ENCODE peak calls at places on chromosomes 16 and 17, in five cellular contexts. R is HepG2, Q is HCT116, L is K562, K is SK-N-SH. E is an unnamed sample.

GRCh38 chr17:40612510-40613244 is 34.9 kb downstream of the SMARCE1 start:
- DNase-seq in R (no peak), K (no peak), Q (no peak), L (no peak), E (no peak)

GRCh38 chr17:43092891-43093290 is 32.3 kb downstream of the BRCA1 start:
- DNase-seq in K (no peak), L (no peak), Q (no peak), R (no peak), E (no peak)

GRCh38 chr16:71311553-71312158 is 22.5 kb upstream of the CMTR2 start:
- DNase-seq in Q (no peak), K (peak; percentile 61), R (peak; percentile 54), L (peak; percentile 44), E (no peak)

GRCh38 chr17:76497979-76498885 is 3.0 kb downstream of the RHBDF2 start:
- DNase-seq in L (no peak), K (peak; percentile 96), Q (no peak), R (peak; percentile 55), E (no peak)

GRCh38 chr17:56373981-56374380 is 219.5 kb upstream of the NOG start:
- DNase-seq in K (no peak), R (no peak), Q (no peak), L (no peak), E (no peak)

GRCh38 chr17:57834146-57834741 is 15.6 kb downstream of the MRPS23 start:
- DNase-seq in R (no peak), Q (no peak), L (no peak), K (peak; percentile 45), E (no peak)

GRCh38 chr17:76054112-76054476 is 18.2 kb downstream of the SRP68 start:
- DNase-seq in Q (peak; percentile 76), R (no peak), L (no peak), K (no peak), E (no peak)

GRCh38 chr16:48014349-48015135 is 141.3 kb downstream of the ABCC12 start:
- DNase-seq in R (peak; percentile 11), Q (peak; percentile 63), L (no peak), K (no peak), E (no peak)

GRCh38 chr16:19777061-19777460 is 59.0 kb downstream of the IQCK start:
- DNase-seq in Q (no peak), K (no peak), L (no peak), R (no peak), E (no peak)

GRCh38 chr16:71449020-71449419 is 7.2 kb upstream of the TLE7 start:
- DNase-seq in L (no peak), Q (no peak), K (no peak), R (no peak), E (no peak)

GRCh38 chr17:61508912-61509311 is 56.7 kb downstream of the TBX4 start:
- DNase-seq in L (no peak), R (no peak), K (no peak), Q (no peak), E (no peak)

GRCh38 chr16:64356267-64356666 is 765.6 kb downstream of the CDH11 start:
- DNase-seq in R (no peak), L (no peak), K (no peak), Q (no peak), E (no peak)

GRCh38 chr16:57432505-57432904 is 14.7 kb downstream of the CIAPIN1 start:
- DNase-seq in L (no peak), K (no peak), Q (no peak), R (no peak), E (no peak)

GRCh38 chr16:85248269-85248668 is 136.0 kb upstream of the CIBAR2 start:
- DNase-seq in K (no peak), Q (no peak), R (no peak), L (no peak), E (no peak)

GRCh38 chr17:5694507-5694906 is 110.2 kb upstream of the NLRP1 start:
- DNase-seq in Q (no peak), L (peak; percentile 21), K (no peak), R (no peak), E (no peak)

GRCh38 chr17:47704781-47705180 is 10.8 kb downstream of the TBKBP1 start:
- DNase-seq in Q (no peak), R (no peak), L (no peak), K (no peak), E (no peak)

GRCh38 chr16:85832578-85833539 is 33.4 kb downstream of the COX4I1 start:
- DNase-seq in Q (no peak), K (no peak), R (no peak), L (no peak), E (no peak)

GRCh38 chr17:32671891-32672290 is 185.1 kb downstream of the CDK5R1 start:
- DNase-seq in Q (no peak), R (no peak), L (no peak), K (no peak), E (no peak)
- TF ChIP-seq JUND in Q (no peak), R (no peak), L (no peak), K (no peak), E (no peak)

DNA sequence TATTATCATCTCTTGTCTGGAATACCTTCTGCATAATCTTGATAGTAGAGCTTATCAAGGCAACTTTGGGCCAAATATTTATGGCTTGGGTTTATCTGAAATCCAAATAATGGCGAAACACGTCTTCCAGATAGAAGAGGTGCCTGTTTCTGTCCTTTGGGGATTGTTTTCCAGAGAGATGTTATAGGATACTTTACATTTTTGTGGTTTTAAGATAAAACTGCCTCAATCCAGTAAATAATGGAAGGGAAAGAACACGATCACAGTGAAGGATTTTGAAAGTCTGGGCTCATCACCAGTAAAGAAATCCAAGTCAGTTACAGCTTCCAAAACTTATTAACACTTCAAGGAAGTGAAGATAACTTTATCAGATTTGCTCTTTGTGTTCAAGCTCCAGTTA is 30.0 kb downstream of the DNAH2 start:
- DNase-seq in L (no peak), Q (no peak), K (no peak), R (peak; percentile 34), E (no peak)
- TF ChIP-seq JUND in L (no peak), Q (no peak), K (peak; percentile 28), R (no peak), E (no peak)

DNA sequence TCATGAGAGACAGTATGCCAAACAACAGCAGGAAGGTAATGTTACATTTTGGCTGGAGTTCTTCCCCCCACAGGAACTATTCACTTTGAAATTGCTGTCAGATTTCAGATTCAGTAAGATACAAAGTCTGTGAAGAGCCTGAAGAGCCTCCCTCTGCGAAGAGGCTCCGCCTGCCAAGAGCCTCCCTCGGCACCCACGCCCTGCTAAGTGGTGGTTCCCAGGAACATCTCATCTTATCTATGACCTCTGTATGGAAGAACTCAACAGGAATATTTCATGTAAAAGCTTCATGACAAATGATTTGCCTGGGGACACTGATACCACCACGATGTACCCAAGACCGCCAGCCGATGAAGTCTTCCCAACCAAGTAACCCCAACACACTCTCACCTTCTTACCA is 3.2 kb downstream of the ZC3H7A start:
- DNase-seq in L (peak; percentile 51), K (no peak), Q (no peak), R (no peak), E (no peak)
- TF ChIP-seq JUND in L (no peak), K (no peak), Q (no peak), R (no peak), E (no peak)

GRCh38 chr17:64173646-64174045 is 43.7 kb upstream of the ERN1 start:
- DNase-seq in Q (no peak), R (no peak), L (no peak), K (no peak), E (no peak)

GRCh38 chr17:64176556-64176955 is 46.6 kb upstream of the ERN1 start:
- DNase-seq in Q (no peak), L (no peak), R (no peak), K (no peak), E (no peak)

GRCh38 chr17:64172510-64172909 is 42.6 kb upstream of the ERN1 start:
- DNase-seq in L (peak; percentile 20), K (no peak), R (no peak), Q (no peak), E (no peak)

GRCh38 chr17:64177346-64178010 is 47.5 kb upstream of the ERN1 start:
- DNase-seq in L (no peak), R (no peak), Q (no peak), K (no peak), E (no peak)

GRCh38 chr17:64174686-64175456 is 44.9 kb upstream of the ERN1 start:
- DNase-seq in Q (no peak), L (no peak), R (no peak), K (no peak), E (no peak)
- TF ChIP-seq JUND in Q (no peak), L (no peak), R (no peak), K (peak; percentile 8), E (no peak)

GRCh38 chr16:2229091-2229490 is 5.7 kb downstream of the E4F1 start:
- DNase-seq in L (no peak), Q (no peak), K (no peak), R (no peak), E (no peak)
- TF ChIP-seq JUND in L (no peak), Q (no peak), K (no peak), R (no peak), E (no peak)

GRCh38 chr16:2236362-2237075 is at the start of gene DNASE1L2:
- DNase-seq in L (no peak), Q (no peak), K (peak; percentile 82), R (no peak), E (no peak)
- TF ChIP-seq JUND in L (no peak), Q (no peak), K (no peak), R (no peak), E (no peak)

GRCh38 chr17:933168-934083 is 46.1 kb downstream of the NXN start:
- DNase-seq in K (no peak), L (peak; percentile 34), Q (peak; percentile 98), R (peak; percentile 75), E (no peak)
- TF ChIP-seq JUND in K (peak; percentile 95), L (peak; percentile 69), Q (peak; percentile 99), R (no peak), E (no peak)